ENCODE peak calls at places on chromosomes 1 and 21, in nine cellular contexts. W is cardiac muscle cell, P is astrocyte, O is heart left ventricle, F is endodermal cell, G is mesendoderm, H is right cardiac atrium, Y is tibial artery, U is small intestine. Z is an unnamed sample. For H3K4me1, the result is how much of the 10 kb centered on the place peaks cover.

GRCh38 chr21:39400173-39400572 is 45.4 kb downstream of the LCA5L start:
- DNase-seq in Y (no peak), H (no peak), G (no peak), P (no peak), O (no peak), U (no peak), F (no peak), W (no peak), Z (no peak)

GRCh38 chr1:230581446-230582079 is 60.7 kb upstream of the COG2 start:
- DNase-seq in O (no peak), Y (no peak), U (peak), W (no peak), G (peak), H (no peak), F (peak), P (no peak), Z (peak)

GRCh38 chr1:72197786-72198185 is 84.6 kb downstream of the NEGR1 start:
- DNase-seq in G (no peak), W (no peak), Y (no peak), O (no peak), U (no peak), H (no peak), P (no peak), F (no peak), Z (no peak)

GRCh38 chr1:101188311-101188710 is 48.5 kb upstream of the S1PR1 start:
- DNase-seq in O (no peak), H (no peak), W (no peak), P (peak), F (no peak), Y (no peak), G (no peak), U (no peak), Z (no peak)

GRCh38 chr1:183567584-183567983 is 22.7 kb downstream of the NCF2 start:
- DNase-seq in Y (peak), H (peak), F (peak), U (peak), P (peak), G (no peak), O (peak), W (no peak), Z (no peak)

GRCh38 chr1:248136811-248137210 is 8.1 kb upstream of the OR2M5 start:
- DNase-seq in G (no peak), P (no peak), Y (no peak), F (no peak), H (no peak), O (no peak), U (no peak), W (no peak), Z (no peak)

GRCh38 chr1:84156210-84156621 is 12.1 kb downstream of the PRKACB start:
- DNase-seq in H (no peak), F (no peak), U (peak), P (peak), O (no peak), W (no peak), G (no peak), Y (no peak), Z (no peak)

GRCh38 chr1:167171286-167171929 is 49.3 kb upstream of the POU2F1 start:
- DNase-seq in Y (no peak), U (no peak), P (peak), H (no peak), O (no peak), F (no peak), W (no peak), G (peak), Z (no peak)

GRCh38 chr1:77948841-77949424 is 29.9 kb downstream of the FUBP1 start:
- DNase-seq in P (peak), F (no peak), H (no peak), G (peak), W (peak), U (no peak), Y (no peak), O (peak), Z (peak)

GRCh38 chr1:14740466-14740865 is 142.0 kb downstream of the KAZN start:
- DNase-seq in P (no peak), H (no peak), F (peak), G (no peak), U (no peak), W (no peak), O (no peak), Y (no peak), Z (no peak)

GRCh38 chr21:33801424-33802405 is 113.9 kb downstream of the ATP5PO start:
- DNase-seq in W (peak), P (peak), F (peak), H (no peak), U (peak), G (peak), Y (no peak), O (no peak), Z (peak)

GRCh38 chr1:239930646-239931262 is 160.9 kb upstream of the FMN2 start:
- DNase-seq in G (peak), H (no peak), P (peak), Y (no peak), W (no peak), F (no peak), U (peak), O (no peak), Z (no peak)

GRCh38 chr1:215076312-215076711 is 6.2 kb upstream of the KCNK2 start:
- DNase-seq in F (peak), P (peak), W (peak), Y (no peak), O (no peak), G (peak), U (peak), H (no peak), Z (peak)

GRCh38 chr1:1876335-1876935 is 14.5 kb downstream of the GNB1 start:
- DNase-seq in F (no peak), U (no peak), G (peak), P (peak), Y (no peak), O (no peak), W (no peak), H (no peak), Z (no peak)

GRCh38 chr1:42934541-42935312 is 23.9 kb downstream of the SLC2A1 start:
- DNase-seq in Y (no peak), O (no peak), W (no peak), H (no peak), P (no peak), F (peak), U (no peak), G (peak), Z (no peak)

GRCh38 chr1:60942291-60942690 is 140.1 kb upstream of the NFIA start:
- DNase-seq in O (no peak), H (no peak), Y (no peak), U (no peak), P (no peak), G (peak), F (no peak), W (no peak), Z (no peak)

GRCh38 chr1:18938008-18938706 is 18.3 kb downstream of the IFFO2 start:
- DNase-seq in H (no peak), Y (no peak), G (peak), P (no peak), O (no peak), W (no peak), U (no peak), F (no peak), Z (peak)

GRCh38 chr1:211695135-211695816 is 19.9 kb upstream of the NEK2 start:
- DNase-seq in G (peak), F (peak), H (no peak), P (no peak), W (no peak), Y (no peak), O (no peak), U (no peak), Z (no peak)

GRCh38 chr21:28253378-28253777 is 739.3 kb downstream of the LTN1 start:
- DNase-seq in F (no peak), P (peak), U (no peak), O (no peak), W (no peak), H (no peak), G (no peak), Y (no peak), Z (no peak)

GRCh38 chr21:43848771-43849170 is 16.3 kb upstream of the AGPAT3 start:
- DNase-seq in Y (no peak), G (no peak), O (no peak), U (no peak), W (no peak), P (no peak), H (no peak), F (no peak), Z (no peak)

GRCh38 chr1:246184503-246184902 is 322.6 kb downstream of the SMYD3 start:
- DNase-seq in U (no peak), H (no peak), W (no peak), G (no peak), Y (no peak), O (no peak), F (no peak), P (no peak), Z (no peak)

GRCh38 chr1:232624892-232625291 is 5.0 kb downstream of the SIPA1L2 start:
- DNase-seq in P (peak), H (no peak), F (no peak), Y (no peak), G (no peak), U (no peak), W (no peak), O (no peak), Z (no peak)

GRCh38 chr1:232621050-232621449 is 8.9 kb downstream of the SIPA1L2 start:
- DNase-seq in U (no peak), G (no peak), P (peak), W (no peak), Y (no peak), H (no peak), F (no peak), O (no peak), Z (no peak)

GRCh38 chr1:232620356-232620841 is 9.5 kb downstream of the SIPA1L2 start:
- DNase-seq in G (peak), W (peak), Y (peak), P (peak), H (peak), O (peak), U (peak), F (peak), Z (no peak)

GRCh38 chr1:232622981-232623380 is 7.0 kb downstream of the SIPA1L2 start:
- DNase-seq in Y (no peak), O (no peak), U (peak), G (peak), H (no peak), P (no peak), F (peak), W (peak), Z (no peak)

GRCh38 chr1:232622378-232622777 is 7.6 kb downstream of the SIPA1L2 start:
- DNase-seq in Y (no peak), U (peak), P (no peak), F (no peak), W (no peak), O (no peak), G (no peak), H (no peak), Z (no peak)
- H3K4me1 ChIP-seq in Y (under half), U (under half), P (under half), F (under half), W (half or more), O (half or more), G (under half), H (under half), Z (under half)

GRCh38 chr1:6965062-6965913 is 180.0 kb downstream of the CAMTA1 start:
- DNase-seq in G (no peak), U (no peak), H (no peak), O (no peak), P (no peak), F (no peak), W (no peak), Y (no peak), Z (no peak)
- H3K4me1 ChIP-seq in G (under half), U (under half), H (under half), O (under half), P (under half), F (under half), W (under half), Y (under half), Z (under half)

DNA sequence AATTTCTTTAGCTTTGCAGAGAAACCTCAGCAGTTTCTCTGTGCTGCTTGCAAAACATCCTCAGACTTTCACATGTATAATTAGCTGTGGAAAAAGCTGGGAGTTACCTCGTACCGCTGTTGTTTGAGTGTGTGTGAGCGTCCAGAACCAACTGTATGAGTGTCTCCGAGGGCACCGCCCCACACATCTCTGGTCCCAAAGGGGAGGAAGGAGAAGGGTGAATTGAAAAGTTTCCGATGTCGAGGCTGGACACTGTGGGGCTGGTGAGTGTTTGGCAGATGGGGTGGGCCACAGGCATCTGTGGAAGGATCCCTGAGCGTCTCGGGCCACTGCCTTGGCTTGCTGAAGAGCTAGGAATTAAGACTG is 1.2 kb downstream of the ATP2B4 start:
- DNase-seq in W (no peak), Y (peak), O (no peak), U (peak), G (no peak), H (peak), P (no peak), F (peak), Z (no peak)
- H3K4me1 ChIP-seq in W (under half), Y (under half), O (under half), U (under half), G (under half), H (under half), P (under half), F (under half), Z (under half)

GRCh38 chr1:85325920-85326319 is 49.5 kb upstream of the BCL10 start:
- DNase-seq in F (no peak), G (no peak), H (no peak), O (no peak), Y (no peak), W (no peak), P (no peak), U (peak), Z (peak)

GRCh38 chr1:85326851-85327250 is 50.4 kb upstream of the BCL10 start:
- DNase-seq in W (no peak), Y (no peak), H (no peak), F (no peak), U (no peak), P (no peak), O (no peak), G (no peak), Z (no peak)

GRCh38 chr1:85327759-85328158 is 51.3 kb upstream of the BCL10 start:
- DNase-seq in G (no peak), U (no peak), Y (no peak), P (no peak), W (no peak), F (no peak), H (no peak), O (no peak), Z (peak)

GRCh38 chr1:85328713-85329376 is 52.4 kb upstream of the BCL10 start:
- DNase-seq in F (peak), O (no peak), U (peak), H (no peak), G (peak), Y (no peak), W (no peak), P (peak), Z (peak)

DNA sequence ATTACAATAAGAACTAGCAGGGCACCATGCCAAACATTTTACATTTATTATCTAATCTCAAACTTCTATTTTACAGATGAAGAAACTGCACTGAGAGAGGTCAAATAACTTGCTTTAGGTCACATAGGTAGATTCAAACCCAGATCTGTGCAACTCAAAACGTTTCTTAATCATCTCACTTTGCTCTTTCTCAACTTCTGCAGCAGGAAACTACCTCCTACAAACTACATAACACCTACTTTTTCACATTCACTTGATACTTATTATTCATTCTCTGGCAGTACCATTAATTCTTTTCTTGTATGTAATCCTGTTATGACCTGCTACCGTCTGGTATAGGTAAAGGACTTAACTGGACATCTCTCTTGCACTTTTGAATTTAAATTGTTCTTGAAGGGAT is 49.9 kb upstream of the BCL10 start:
- DNase-seq in Y (no peak), W (no peak), G (no peak), P (no peak), U (no peak), F (no peak), O (no peak), H (no peak), Z (no peak)
- H3K4me1 ChIP-seq in Y (under half), W (under half), G (under half), P (half or more), U (under half), F (under half), O (under half), H (under half), Z (half or more)

GRCh38 chr1:12477936-12478611 is 139.9 kb downstream of the DHRS3 start:
- DNase-seq in G (no peak), P (peak), F (no peak), O (peak), U (peak), H (peak), W (peak), Y (peak), Z (peak)
- H3K4me1 ChIP-seq in G (under half), P (half or more), F (under half), O (half or more), U (under half), H (under half), W (under half), Y (half or more), Z (half or more)

DNA sequence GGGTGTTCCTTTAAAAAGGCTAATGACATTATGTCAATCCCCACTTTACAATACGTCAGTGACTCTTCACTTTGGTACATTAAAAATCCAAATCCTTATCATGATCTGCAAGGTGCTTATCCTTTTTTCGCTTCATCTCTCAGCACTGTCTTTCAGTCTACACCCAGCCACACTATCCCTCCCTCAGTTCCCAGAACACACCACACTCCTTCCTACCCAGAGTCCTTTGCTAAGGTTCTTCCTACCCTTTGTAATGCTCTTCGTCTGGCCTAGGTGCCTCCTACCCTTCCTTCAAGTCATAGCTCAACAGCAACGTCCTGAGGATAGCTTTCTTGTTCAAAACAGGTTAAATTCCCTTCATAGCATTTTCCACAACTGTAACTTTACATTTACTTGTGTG is 152.6 kb downstream of the RERE start:
- DNase-seq in F (no peak), U (no peak), O (no peak), P (no peak), G (no peak), W (no peak), Y (no peak), H (no peak), Z (no peak)
- H3K4me1 ChIP-seq in F (half or more), U (under half), O (half or more), P (under half), G (under half), W (half or more), Y (half or more), H (under half), Z (half or more)

GRCh38 chr1:51731998-51732397 is 115.1 kb downstream of the OSBPL9 start:
- DNase-seq in U (no peak), F (no peak), W (no peak), Y (no peak), H (no peak), G (no peak), P (no peak), O (no peak), Z (no peak)
- H3K4me1 ChIP-seq in U (under half), F (under half), W (under half), Y (half or more), H (under half), G (under half), P (under half), O (half or more), Z (half or more)

DNA sequence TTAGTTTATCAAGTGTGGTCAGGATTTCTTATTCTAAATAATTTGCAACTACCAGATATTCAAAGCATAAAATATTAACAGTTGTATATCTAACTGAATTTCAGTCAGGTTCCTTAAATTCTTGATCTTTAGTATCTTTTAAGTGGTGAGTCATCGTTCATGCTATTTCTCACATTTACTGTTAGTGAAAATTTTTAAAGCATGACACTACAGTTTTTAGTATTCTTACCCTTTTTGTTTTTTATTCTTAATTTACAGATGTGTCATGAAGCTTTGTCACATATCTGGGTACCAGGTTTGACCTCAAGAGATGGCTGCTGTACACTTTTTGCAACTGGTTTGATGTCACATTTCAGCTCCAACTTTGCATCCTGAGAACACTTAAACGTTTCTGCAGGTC is 12.7 kb downstream of the AKIRIN1 start:
- DNase-seq in F (no peak), P (peak), W (no peak), H (no peak), U (no peak), O (no peak), Y (no peak), G (no peak), Z (no peak)
- H3K4me1 ChIP-seq in F (under half), P (under half), W (under half), H (under half), U (under half), O (under half), Y (under half), G (under half), Z (under half)

Z was measured in HepG2.